ENCODE peak calls at places on chromosomes 11 and 22, in seven cellular contexts. Z is mesendoderm, O is H1, J is H9, Q is mesenchymal stem cell, D is IMR-90, S is neuronal stem cell. F is an unnamed sample. For H3K4me1, the result is how much of the 10 kb centered on the place peaks cover.

GRCh38 chr11:61683961-61684869 is 4.0 kb downstream of the DAGLA start:
- DNase-seq in J (peak), S (no peak), O (no peak), D (peak), Q (no peak), Z (no peak), F (no peak)

GRCh38 chr11:35324183-35324582 is 95.2 kb downstream of the SLC1A2 start:
- DNase-seq in D (no peak), J (no peak), Z (no peak), Q (no peak), O (no peak), S (no peak), F (no peak)

GRCh38 chr11:18578975-18579598 is 9.4 kb downstream of the UEVLD start:
- DNase-seq in O (no peak), Z (peak), J (no peak), Q (no peak), D (no peak), S (no peak), F (peak)

GRCh38 chr11:75733346-75734107 is 15.9 kb downstream of the MOGAT2 start:
- DNase-seq in Q (no peak), D (no peak), S (no peak), O (no peak), J (no peak), Z (no peak), F (no peak)

GRCh38 chr22:49600891-49601431 is 226.7 kb downstream of the BRD1 start:
- DNase-seq in S (no peak), D (no peak), Q (no peak), Z (no peak), J (no peak), O (no peak), F (no peak)

GRCh38 chr22:26172389-26172990 is 3.2 kb downstream of the SEZ6L start:
- DNase-seq in Z (peak), Q (peak), O (no peak), S (peak), J (peak), D (peak), F (peak)

GRCh38 chr22:36237462-36238347 is 1.6 kb downstream of the APOL2 start:
- DNase-seq in Z (no peak), S (no peak), Q (peak), D (no peak), O (no peak), J (peak), F (no peak)

GRCh38 chr11:1748467-1749019 is 1.9 kb downstream of the IFITM10 start:
- DNase-seq in O (no peak), J (no peak), S (no peak), Q (no peak), Z (no peak), D (no peak), F (no peak)

GRCh38 chr22:49099496-49100124 is 728.1 kb downstream of the BRD1 start:
- DNase-seq in J (no peak), Q (no peak), D (no peak), O (no peak), S (no peak), Z (peak), F (peak)

GRCh38 chr22:26359156-26359555 is 69.9 kb upstream of the ASPHD2 start:
- DNase-seq in J (no peak), S (no peak), O (no peak), Q (no peak), Z (no peak), D (no peak), F (no peak)

GRCh38 chr22:34414467-34415440 is 494.5 kb upstream of the LARGE1 start:
- DNase-seq in Z (peak), D (no peak), O (peak), J (peak), S (peak), Q (no peak), F (peak)

GRCh38 chr11:26958650-26959049 is 35.3 kb upstream of the FIBIN start:
- DNase-seq in S (no peak), D (no peak), J (no peak), O (no peak), Z (no peak), Q (no peak), F (no peak)

GRCh38 chr11:73894725-73895335 is 18.0 kb downstream of the PAAF1 start:
- DNase-seq in Z (no peak), S (no peak), J (no peak), D (peak), Q (no peak), O (no peak), F (peak)

GRCh38 chr11:2369896-2370295 is 7.2 kb upstream of the CD81 start:
- DNase-seq in Q (no peak), D (no peak), J (no peak), S (no peak), O (no peak), Z (no peak), F (no peak)

GRCh38 chr11:73143126-73143838 is 1.2 kb upstream of the FCHSD2 start:
- DNase-seq in S (no peak), Z (no peak), O (no peak), J (no peak), D (peak), Q (peak), F (no peak)

GRCh38 chr11:914747-915493 is 4.3 kb upstream of the CHID1 start:
- DNase-seq in Q (no peak), O (no peak), D (no peak), S (no peak), J (no peak), Z (no peak), F (no peak)

GRCh38 chr11:72483412-72484186 is 49.3 kb upstream of the CLPB start:
- DNase-seq in D (peak), J (no peak), O (no peak), Z (no peak), S (no peak), Q (peak), F (peak)

GRCh38 chr22:27574651-27575050 is 226.9 kb downstream of the MN1 start:
- DNase-seq in O (no peak), Q (no peak), Z (no peak), J (no peak), D (no peak), S (no peak), F (no peak)

GRCh38 chr11:111419181-111419580 is 40.1 kb upstream of the POU2AF1 start:
- DNase-seq in S (no peak), D (no peak), O (no peak), Z (no peak), J (no peak), Q (no peak), F (no peak)

GRCh38 chr11:65419773-65420481 is 2.7 kb upstream of the NEAT1 start:
- DNase-seq in S (no peak), Q (peak), O (no peak), J (peak), Z (peak), D (peak), F (peak)

GRCh38 chr11:32333335-32333991 is 101.9 kb downstream of the WT1 start:
- DNase-seq in D (peak), S (peak), J (peak), Z (peak), O (peak), Q (peak), F (peak)

GRCh38 chr22:31346255-31346732 is at the start of gene PATZ1:
- DNase-seq in Z (peak), J (peak), O (peak), D (peak), Q (peak), S (peak), F (peak)

GRCh38 chr11:75775056-75775455 is 6.5 kb downstream of the DGAT2 start:
- DNase-seq in D (no peak), J (peak), Q (no peak), Z (no peak), O (no peak), S (no peak), F (no peak)

GRCh38 chr11:76690736-76691135 is 20.2 kb upstream of the LRRC32 start:
- DNase-seq in S (no peak), D (peak), J (no peak), Q (peak), O (no peak), Z (no peak), F (peak)

GRCh38 chr11:130428692-130429681 is 578 bp upstream of the ADAMTS8 start:
- DNase-seq in J (no peak), S (no peak), O (no peak), Z (no peak), Q (no peak), D (no peak), F (no peak)

GRCh38 chr11:68324695-68325094 is 12.3 kb downstream of the LRP5 start:
- DNase-seq in S (no peak), O (no peak), Q (no peak), J (no peak), Z (no peak), D (no peak), F (no peak)

GRCh38 chr11:125170406-125171031 is 6.0 kb downstream of the PKNOX2 start:
- DNase-seq in D (peak), Z (peak), O (no peak), J (no peak), S (no peak), Q (peak), F (no peak)

GRCh38 chr11:130151196-130151595 is 8.4 kb upstream of the ST14 start:
- DNase-seq in D (no peak), S (no peak), Q (no peak), Z (no peak), O (no peak), J (no peak), F (no peak)

GRCh38 chr22:36775589-36775965 is 342 bp downstream of the IFT27 start:
- DNase-seq in Z (peak), S (peak), O (no peak), D (peak), Q (no peak), J (no peak), F (peak)

DNA sequence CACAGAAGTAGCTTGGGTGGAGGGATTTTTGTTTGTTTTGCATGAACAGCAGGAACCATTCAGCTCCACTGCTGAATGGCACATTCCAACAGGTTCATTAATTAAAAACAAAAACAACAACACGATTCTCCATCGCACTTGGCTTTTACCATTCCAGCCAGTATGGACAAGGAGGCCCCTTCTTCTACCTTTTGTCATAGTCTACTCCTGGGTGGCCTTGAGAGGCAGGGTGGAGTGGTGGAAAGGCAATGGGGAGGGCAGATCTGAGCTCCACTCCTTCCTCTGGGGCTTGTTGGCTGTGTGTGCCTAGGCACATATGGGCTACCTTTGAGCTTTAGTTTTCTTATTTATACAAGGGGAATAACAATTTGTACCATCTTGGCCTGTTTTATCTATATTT is 4.8 kb downstream of the TIMP3 start:
- DNase-seq in J (no peak), Q (no peak), S (no peak), D (no peak), O (no peak), Z (no peak), F (peak)
- H3K4ac ChIP-seq in J (no peak), Q (no peak), S (no peak), D (no peak), O (no peak), Z (no peak), F (no peak)

DNA sequence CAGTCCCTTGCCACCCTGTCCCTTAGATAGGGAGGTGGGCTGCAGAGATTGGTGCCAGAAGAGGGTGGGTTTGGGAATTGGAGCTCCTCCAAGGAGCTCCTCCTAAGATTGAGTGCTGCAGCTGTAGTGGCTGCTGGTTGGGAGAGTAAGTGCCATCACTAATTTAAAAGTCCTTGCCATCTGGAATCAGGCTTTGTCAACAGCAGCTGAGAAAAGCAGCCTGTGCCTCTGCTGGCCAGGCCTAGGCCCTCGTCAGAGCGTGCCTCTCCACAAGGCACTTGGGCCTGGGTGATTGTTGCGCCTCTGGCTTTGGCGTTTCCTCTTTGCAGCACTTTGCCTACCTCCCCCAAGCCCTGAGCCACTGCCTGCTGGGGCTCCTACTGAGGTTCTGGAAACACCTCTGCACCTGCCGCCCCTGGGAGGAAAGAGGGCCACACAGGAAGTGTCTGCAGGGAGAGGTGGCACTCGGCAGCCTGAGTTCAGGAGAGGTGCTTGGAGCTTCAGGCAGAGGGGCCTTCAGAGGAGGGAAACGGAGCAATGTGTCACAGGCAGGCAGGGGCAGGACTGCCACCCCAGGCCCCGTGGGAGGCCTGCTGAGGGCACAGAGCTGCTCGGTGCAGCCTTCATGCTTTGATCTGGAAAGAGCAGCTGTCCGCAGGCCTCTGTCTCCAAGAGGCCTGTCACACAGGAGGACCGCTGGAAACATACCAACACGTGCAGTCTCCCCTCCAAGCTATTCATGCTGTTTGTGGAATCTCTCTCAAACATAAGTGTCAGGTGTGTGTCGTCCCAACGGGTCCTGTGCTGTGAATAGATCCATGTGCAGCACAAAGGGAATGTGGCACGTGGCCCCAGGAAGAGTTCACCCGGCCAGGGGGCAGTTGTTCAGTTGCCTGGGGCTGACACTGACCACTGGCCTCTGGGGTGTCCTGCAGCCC is 61.6 kb upstream of the EMID1 start:
- DNase-seq in S (no peak), O (no peak), Q (no peak), J (no peak), Z (no peak), D (no peak), F (no peak)
- H2BK120ac ChIP-seq in S (no peak), O (no peak), Q (no peak), J (no peak), Z (no peak), D (no peak), F (no peak)

DNA sequence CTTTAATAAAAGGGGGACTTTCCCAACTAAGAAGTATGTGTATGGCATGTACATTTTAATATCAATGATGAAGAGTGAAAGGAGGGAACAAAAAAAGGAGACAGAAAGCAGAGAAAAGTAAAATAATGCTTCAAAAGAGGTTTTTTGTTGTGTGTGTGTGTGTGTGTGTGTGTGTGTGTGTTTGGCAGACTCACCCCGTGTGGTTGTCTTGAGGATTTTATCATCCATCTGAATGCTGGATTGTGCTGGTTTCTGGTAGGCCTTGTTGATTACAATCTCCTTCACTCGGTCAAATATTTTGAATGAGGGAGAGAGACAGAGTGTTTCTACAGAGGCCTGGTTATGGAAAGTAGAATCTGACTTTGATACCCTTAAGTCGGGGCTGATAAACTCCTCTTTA is 128.5 kb downstream of the ENTHD1 start:
- DNase-seq in Q (no peak), Z (peak), J (no peak), O (no peak), D (no peak), S (no peak), F (peak)
- H3K4me1 ChIP-seq in Q (under half), Z (under half), J (under half), O (under half), D (under half), S (under half), F (under half)

GRCh38 chr11:78935408-78936101 is 360.9 kb upstream of the NARS2 start:
- DNase-seq in S (no peak), Q (no peak), D (no peak), Z (no peak), O (no peak), J (no peak), F (no peak)
- H3K4ac ChIP-seq in S (no peak), Q (no peak), D (no peak), Z (no peak), O (no peak), J (no peak), F (no peak)

GRCh38 chr22:41315586-41315985 is 14.3 kb downstream of the ZC3H7B start:
- DNase-seq in O (no peak), J (no peak), Z (no peak), Q (no peak), S (no peak), D (no peak), F (peak)
- H2BK120ac ChIP-seq in O (no peak), J (no peak), Z (no peak), Q (no peak), S (no peak), D (no peak), F (no peak)

GRCh38 chr11:46827995-46828394 is 18.1 kb downstream of the CKAP5 start:
- DNase-seq in S (no peak), J (no peak), O (no peak), D (peak), Q (no peak), Z (no peak), F (no peak)
- H3K4me1 ChIP-seq in S (under half), J (under half), O (under half), D (under half), Q (under half), Z (under half), F (under half)